ENCODE peak calls at places on chromosomes 12 and 14, in eight cellular contexts. T is NCI-H345, W is ureter, U is NCI-H1694, Y is DMS153, G is lower leg skin, Q is MCF 10A, B is mesendoderm. O is an unnamed sample.
A peak's percentile ranks its signal among the peaks of the same experiment; 100 is the strongest.

GRCh38 chr12:1779783-1780182 is 40.6 kb upstream of the LRTM2 start:
- DNase-seq in T (no peak), W (no peak), U (no peak), Y (no peak), G (no peak), Q (peak; percentile 43), B (no peak), O (no peak)

GRCh38 chr12:109744026-109744425 is 30.4 kb downstream of the FAM222A start:
- DNase-seq in T (no peak), W (no peak), U (no peak), Y (no peak), G (no peak), Q (no peak), B (no peak), O (no peak)

GRCh38 chr12:12486661-12487240 is 75.9 kb downstream of the DUSP16 start:
- DNase-seq in T (no peak), W (no peak), U (no peak), Y (no peak), G (no peak), Q (no peak), B (no peak), O (no peak)

GRCh38 chr12:75766263-75767160 is 255.1 kb upstream of the KRR1 start:
- DNase-seq in T (no peak), W (no peak), U (no peak), Y (no peak), G (no peak), Q (peak; percentile 64), B (peak; percentile 78), O (peak; percentile 76)

GRCh38 chr12:89889051-89889450 is 180.4 kb upstream of the ATP2B1 start:
- DNase-seq in T (no peak), W (no peak), U (no peak), Y (no peak), G (no peak), Q (peak; percentile 27), B (no peak), O (no peak)

GRCh38 chr14:94080606-94081385 is at the start of the genes DDX24 and IFI27L1:
- DNase-seq in T (peak; percentile 97), W (peak; percentile 96), U (peak; percentile 97), Y (peak; percentile 88), G (peak; percentile 98), Q (peak; percentile 91), B (peak; percentile 95), O (peak; percentile 98)

GRCh38 chr12:28060901-28061300 is 88.4 kb upstream of the PTHLH start:
- DNase-seq in T (no peak), W (no peak), U (no peak), Y (no peak), G (no peak), Q (no peak), B (no peak), O (no peak)

GRCh38 chr14:58966991-58967390 is 221.5 kb upstream of the DAAM1 start:
- DNase-seq in T (no peak), W (no peak), U (no peak), Y (no peak), G (no peak), Q (no peak), B (no peak), O (no peak)

GRCh38 chr14:37062191-37062803 is 110.1 kb downstream of the SLC25A21 start:
- DNase-seq in T (no peak), W (no peak), U (no peak), Y (no peak), G (no peak), Q (no peak), B (no peak), O (no peak)

GRCh38 chr12:108423486-108423885 is 84.4 kb upstream of the CMKLR1 start:
- DNase-seq in T (peak; percentile 4), W (no peak), U (no peak), Y (no peak), G (no peak), Q (no peak), B (no peak), O (no peak)

GRCh38 chr12:71277866-71278265 is 120.1 kb upstream of the TSPAN8 start:
- DNase-seq in T (no peak), W (no peak), U (no peak), Y (no peak), G (no peak), Q (no peak), B (no peak), O (no peak)

GRCh38 chr14:50000215-50001145 is 107.6 kb downstream of the ARF6 start:
- DNase-seq in T (peak; percentile 17), W (peak; percentile 70), U (no peak), Y (no peak), G (peak; percentile 72), Q (peak; percentile 77), B (peak; percentile 93), O (peak; percentile 89)

GRCh38 chr12:68639396-68639767 is 28.7 kb downstream of the RAP1B start:
- DNase-seq in T (no peak), W (no peak), U (no peak), Y (no peak), G (no peak), Q (no peak), B (no peak), O (no peak)

GRCh38 chr12:57718641-57719528 is 19.7 kb downstream of the AGAP2 start:
- DNase-seq in T (no peak), W (no peak), U (no peak), Y (no peak), G (no peak), Q (no peak), B (no peak), O (no peak)

GRCh38 chr12:91332305-91332704 is 149.7 kb upstream of the DCN start:
- DNase-seq in T (no peak), W (no peak), U (peak; percentile 18), Y (no peak), G (no peak), Q (peak; percentile 17), B (no peak), O (no peak)

GRCh38 chr14:51715742-51716141 is 64.0 kb downstream of the FRMD6 start:
- DNase-seq in T (no peak), W (no peak), U (no peak), Y (no peak), G (no peak), Q (no peak), B (peak; percentile 72), O (no peak)

GRCh38 chr14:78785265-78785664 is 615.1 kb downstream of the NRXN3 start:
- DNase-seq in T (no peak), W (no peak), U (no peak), Y (no peak), G (no peak), Q (peak; percentile 30), B (no peak), O (no peak)

GRCh38 chr14:85088231-85088630 is 441.7 kb upstream of the FLRT2 start:
- DNase-seq in T (no peak), W (no peak), U (no peak), Y (no peak), G (no peak), Q (peak; percentile 77), B (no peak), O (no peak)

GRCh38 chr12:92080390-92081285 is 65.0 kb downstream of the BTG1 start:
- DNase-seq in T (no peak), W (no peak), U (no peak), Y (no peak), G (no peak), Q (peak; percentile 83), B (peak; percentile 85), O (peak; percentile 90)

GRCh38 chr12:40632171-40632570 is 60.1 kb upstream of the CNTN1 start:
- DNase-seq in T (no peak), W (no peak), U (no peak), Y (no peak), G (no peak), Q (no peak), B (no peak), O (no peak)

GRCh38 chr14:105039458-105040205 is 18.7 kb upstream of the CDCA4 start:
- DNase-seq in T (no peak), W (no peak), U (no peak), Y (no peak), G (no peak), Q (no peak), B (no peak), O (no peak)

GRCh38 chr12:105083551-105084105 is 630 bp downstream of the ALDH1L2 start:
- DNase-seq in T (no peak), W (peak; percentile 69), U (peak; percentile 37), Y (no peak), G (peak; percentile 60), Q (peak; percentile 83), B (no peak), O (peak; percentile 58)

GRCh38 chr12:25957898-25958253 is 606 bp upstream of the RASSF8 start:
- DNase-seq in T (peak; percentile 12), W (peak; percentile 55), U (no peak), Y (no peak), G (peak; percentile 30), Q (peak; percentile 56), B (peak; percentile 75), O (peak; percentile 83)

GRCh38 chr14:31137214-31137889 is 70.2 kb downstream of the HECTD1 start:
- DNase-seq in T (no peak), W (no peak), U (no peak), Y (no peak), G (no peak), Q (peak; percentile 39), B (peak; percentile 53), O (no peak)

GRCh38 chr14:100982356-100982755 is 78.8 kb upstream of the RTL1 start:
- DNase-seq in T (no peak), W (no peak), U (no peak), Y (no peak), G (no peak), Q (no peak), B (peak; percentile 20), O (no peak)

GRCh38 chr12:55629058-55629841 is 7.4 kb upstream of the OR10P1 start:
- DNase-seq in T (no peak), W (no peak), U (no peak), Y (no peak), G (no peak), Q (no peak), B (no peak), O (no peak)

GRCh38 chr14:47555333-47555732 is 120.1 kb downstream of the MDGA2 start:
- DNase-seq in T (no peak), W (no peak), U (no peak), Y (no peak), G (no peak), Q (no peak), B (no peak), O (no peak)

GRCh38 chr12:51536159-51536558 is 54.9 kb upstream of the SCN8A start:
- DNase-seq in T (no peak), W (no peak), U (peak; percentile 22), Y (no peak), G (no peak), Q (no peak), B (peak; percentile 43), O (peak; percentile 19)

GRCh38 chr12:43676183-43676813 is 82.3 kb downstream of the PUS7L start:
- DNase-seq in T (no peak), W (no peak), U (no peak), Y (no peak), G (no peak), Q (peak; percentile 59), B (peak; percentile 54), O (peak; percentile 24)

GRCh38 chr12:46661161-46661845 is 164.5 kb downstream of the SLC38A4 start:
- DNase-seq in T (no peak), W (no peak), U (no peak), Y (peak; percentile 62), G (peak; percentile 42), Q (peak; percentile 79), B (peak; percentile 93), O (peak; percentile 81)

GRCh38 chr12:11561416-11561815 is 88.1 kb upstream of the ETV6 start:
- DNase-seq in T (no peak), W (no peak), U (no peak), Y (no peak), G (no peak), Q (no peak), B (no peak), O (no peak)

GRCh38 chr12:47894068-47894467 is 10.7 kb downstream of the VDR start:
- DNase-seq in T (no peak), W (no peak), U (no peak), Y (no peak), G (no peak), Q (no peak), B (no peak), O (no peak)

GRCh38 chr14:99382781-99383456 is 97.7 kb downstream of the SETD3 start:
- DNase-seq in T (no peak), W (no peak), U (no peak), Y (no peak), G (no peak), Q (peak; percentile 87), B (no peak), O (peak; percentile 74)

GRCh38 chr12:75831413-75831812 is 200.2 kb downstream of the PHLDA1 start:
- DNase-seq in T (no peak), W (no peak), U (peak; percentile 43), Y (no peak), G (no peak), Q (no peak), B (peak; percentile 13), O (peak; percentile 8)